ENCODE peak calls at places on chromosomes 3 and 15, in eight cellular contexts. One of them, this sample, is unnamed.

GRCh38 chr15:57198654-57199241 is 177.6 kb upstream of the CGNL1 start:
- DNase-seq in endodermal cell: peak; percentile 76
- DNase-seq in RWPE2: no peak
- DNase-seq in CD8-positive, alpha-beta T cell: no peak
- DNase-seq in psoas muscle: no peak
- DNase-seq in HepG2: no peak
- DNase-seq in suprapubic skin: no peak
- DNase-seq in left ventricle myocardium inferior: no peak
- DNase-seq in this sample: no peak

GRCh38 chr3:12316721-12317351 is 28.0 kb downstream of the PPARG start:
- DNase-seq in endodermal cell: no peak
- DNase-seq in RWPE2: no peak
- DNase-seq in CD8-positive, alpha-beta T cell: no peak
- DNase-seq in psoas muscle: no peak
- DNase-seq in HepG2: peak; percentile 73
- DNase-seq in suprapubic skin: no peak
- DNase-seq in left ventricle myocardium inferior: no peak
- DNase-seq in this sample: no peak

GRCh38 chr3:149603126-149604074 is 54.4 kb downstream of the WWTR1 start:
- DNase-seq in endodermal cell: no peak
- DNase-seq in RWPE2: no peak
- DNase-seq in CD8-positive, alpha-beta T cell: no peak
- DNase-seq in psoas muscle: no peak
- DNase-seq in HepG2: no peak
- DNase-seq in suprapubic skin: no peak
- DNase-seq in left ventricle myocardium inferior: no peak
- DNase-seq in this sample: no peak

GRCh38 chr3:47024932-47025331 is 45.5 kb downstream of the NBEAL2 start:
- DNase-seq in endodermal cell: peak; percentile 73
- DNase-seq in RWPE2: no peak
- DNase-seq in CD8-positive, alpha-beta T cell: no peak
- DNase-seq in psoas muscle: no peak
- DNase-seq in HepG2: no peak
- DNase-seq in suprapubic skin: no peak
- DNase-seq in left ventricle myocardium inferior: no peak
- DNase-seq in this sample: no peak

GRCh38 chr3:134008630-134009156 is 21.0 kb downstream of the SLCO2A1 start:
- DNase-seq in endodermal cell: no peak
- DNase-seq in RWPE2: peak; percentile 89
- DNase-seq in CD8-positive, alpha-beta T cell: no peak
- DNase-seq in psoas muscle: no peak
- DNase-seq in HepG2: no peak
- DNase-seq in suprapubic skin: no peak
- DNase-seq in left ventricle myocardium inferior: no peak
- DNase-seq in this sample: no peak

GRCh38 chr3:47871389-47871788 is 68.5 kb downstream of the DHX30 start:
- DNase-seq in endodermal cell: no peak
- DNase-seq in RWPE2: no peak
- DNase-seq in CD8-positive, alpha-beta T cell: no peak
- DNase-seq in psoas muscle: no peak
- DNase-seq in HepG2: no peak
- DNase-seq in suprapubic skin: no peak
- DNase-seq in left ventricle myocardium inferior: no peak
- DNase-seq in this sample: no peak

GRCh38 chr3:36362973-36363372 is 17.3 kb upstream of the STAC start:
- DNase-seq in endodermal cell: peak; percentile 79
- DNase-seq in RWPE2: peak; percentile 53
- DNase-seq in CD8-positive, alpha-beta T cell: no peak
- DNase-seq in psoas muscle: no peak
- DNase-seq in HepG2: peak; percentile 70
- DNase-seq in suprapubic skin: no peak
- DNase-seq in left ventricle myocardium inferior: no peak
- DNase-seq in this sample: no peak

GRCh38 chr3:23942546-23942945 is 2.5 kb upstream of the NR1D2 start:
- DNase-seq in endodermal cell: no peak
- DNase-seq in RWPE2: no peak
- DNase-seq in CD8-positive, alpha-beta T cell: no peak
- DNase-seq in psoas muscle: no peak
- DNase-seq in HepG2: no peak
- DNase-seq in suprapubic skin: no peak
- DNase-seq in left ventricle myocardium inferior: no peak
- DNase-seq in this sample: no peak

GRCh38 chr15:64193971-64194370 is 31.1 kb upstream of the PPIB start:
- DNase-seq in endodermal cell: peak; percentile 51
- DNase-seq in RWPE2: no peak
- DNase-seq in CD8-positive, alpha-beta T cell: no peak
- DNase-seq in psoas muscle: no peak
- DNase-seq in HepG2: no peak
- DNase-seq in suprapubic skin: no peak
- DNase-seq in left ventricle myocardium inferior: no peak
- DNase-seq in this sample: no peak

GRCh38 chr15:63818628-63819027 is 15.1 kb downstream of the HERC1 start:
- DNase-seq in endodermal cell: no peak
- DNase-seq in RWPE2: no peak
- DNase-seq in CD8-positive, alpha-beta T cell: no peak
- DNase-seq in psoas muscle: no peak
- DNase-seq in HepG2: no peak
- DNase-seq in suprapubic skin: no peak
- DNase-seq in left ventricle myocardium inferior: no peak
- DNase-seq in this sample: no peak

GRCh38 chr3:188378786-188379185 is 224.8 kb downstream of the LPP start:
- DNase-seq in endodermal cell: no peak
- DNase-seq in RWPE2: no peak
- DNase-seq in CD8-positive, alpha-beta T cell: no peak
- DNase-seq in psoas muscle: no peak
- DNase-seq in HepG2: no peak
- DNase-seq in suprapubic skin: no peak
- DNase-seq in left ventricle myocardium inferior: no peak
- DNase-seq in this sample: no peak

GRCh38 chr15:72183781-72184164 is 13.8 kb downstream of the GRAMD2A start:
- DNase-seq in endodermal cell: no peak
- DNase-seq in RWPE2: peak; percentile 54
- DNase-seq in CD8-positive, alpha-beta T cell: no peak
- DNase-seq in psoas muscle: no peak
- DNase-seq in HepG2: no peak
- DNase-seq in suprapubic skin: peak; percentile 59
- DNase-seq in left ventricle myocardium inferior: no peak
- DNase-seq in this sample: no peak
- H3K4me3 ChIP-seq in endodermal cell: peak overlapping the region; percentile 61
- H3K4me3 ChIP-seq in RWPE2: no peak overlapping the region
- H3K4me3 ChIP-seq in CD8-positive, alpha-beta T cell: no peak overlapping the region
- H3K4me3 ChIP-seq in psoas muscle: peak overlapping the region; percentile 59
- H3K4me3 ChIP-seq in HepG2: peak overlapping the region; percentile 35
- H3K4me3 ChIP-seq in suprapubic skin: peak overlapping the region; percentile 37
- H3K4me3 ChIP-seq in left ventricle myocardium inferior: peak overlapping the region; percentile 59
- H3K4me3 ChIP-seq in this sample: no peak overlapping the region

DNA sequence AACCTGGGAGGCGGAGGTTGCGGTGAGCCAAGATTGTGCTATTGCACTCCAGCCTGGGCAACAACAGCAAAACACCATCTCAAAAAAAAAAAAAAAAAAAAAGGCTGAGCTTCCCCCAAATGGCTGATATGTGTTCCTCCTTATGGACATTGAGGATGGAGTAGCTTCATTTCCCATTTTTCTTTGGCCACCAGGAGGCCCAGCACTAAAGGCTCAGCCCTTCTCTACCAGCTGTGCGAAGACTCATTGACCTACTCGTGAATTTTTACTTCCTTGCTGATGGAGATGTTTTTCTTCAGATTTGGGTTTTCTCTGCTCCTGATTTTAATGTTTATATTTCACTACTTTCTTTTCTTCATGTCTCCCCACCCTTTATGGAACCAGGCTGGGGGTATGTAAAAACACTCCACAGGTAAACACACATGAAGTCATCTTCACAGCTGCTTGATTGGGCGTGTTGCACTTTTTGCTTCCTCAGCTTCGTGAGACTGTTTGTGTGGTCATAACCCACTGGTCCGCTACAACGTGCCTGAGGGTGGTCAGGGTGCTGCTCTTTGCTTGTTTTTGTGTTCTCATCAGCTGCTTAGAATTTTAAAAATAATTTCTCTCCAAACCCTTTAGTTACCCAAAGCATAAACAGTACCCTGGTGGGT is 13.5 kb downstream of the SEMA4B start:
- DNase-seq in endodermal cell: peak; percentile 60
- DNase-seq in RWPE2: no peak
- DNase-seq in CD8-positive, alpha-beta T cell: no peak
- DNase-seq in psoas muscle: no peak
- DNase-seq in HepG2: no peak
- DNase-seq in suprapubic skin: no peak
- DNase-seq in left ventricle myocardium inferior: no peak
- DNase-seq in this sample: no peak
- TF ChIP-seq CTCF in endodermal cell: peak; percentile 67
- TF ChIP-seq CTCF in RWPE2: peak; percentile 63
- TF ChIP-seq CTCF in CD8-positive, alpha-beta T cell: no peak
- TF ChIP-seq CTCF in psoas muscle: no peak
- TF ChIP-seq CTCF in HepG2: peak; percentile 27
- TF ChIP-seq CTCF in suprapubic skin: no peak
- TF ChIP-seq CTCF in left ventricle myocardium inferior: peak; percentile 37
- TF ChIP-seq CTCF in this sample: no peak

GRCh38 chr3:88283242-88283592 is 133.5 kb downstream of the C3orf38 start:
- DNase-seq in endodermal cell: no peak
- DNase-seq in RWPE2: no peak
- DNase-seq in CD8-positive, alpha-beta T cell: no peak
- DNase-seq in psoas muscle: no peak
- DNase-seq in HepG2: no peak
- DNase-seq in suprapubic skin: no peak
- DNase-seq in left ventricle myocardium inferior: no peak
- DNase-seq in this sample: no peak
- H3K4me1 ChIP-seq in endodermal cell: no peaks in the 10 kb centered on the region
- H3K4me1 ChIP-seq in RWPE2: no peaks in the 10 kb centered on the region
- H3K4me1 ChIP-seq in CD8-positive, alpha-beta T cell: no peaks in the 10 kb centered on the region
- H3K4me1 ChIP-seq in psoas muscle: no peaks in the 10 kb centered on the region
- H3K4me1 ChIP-seq in HepG2: no peaks in the 10 kb centered on the region
- H3K4me1 ChIP-seq in suprapubic skin: no peaks in the 10 kb centered on the region
- H3K4me1 ChIP-seq in left ventricle myocardium inferior: no peaks in the 10 kb centered on the region
- H3K4me1 ChIP-seq in this sample: no peaks in the 10 kb centered on the region

GRCh38 chr3:138950006-138950644 is 3.1 kb downstream of the FOXL2NB start:
- DNase-seq in endodermal cell: peak; percentile 82
- DNase-seq in RWPE2: no peak
- DNase-seq in CD8-positive, alpha-beta T cell: no peak
- DNase-seq in psoas muscle: no peak
- DNase-seq in HepG2: no peak
- DNase-seq in suprapubic skin: peak; percentile 73
- DNase-seq in left ventricle myocardium inferior: no peak
- DNase-seq in this sample: no peak

GRCh38 chr3:138948371-138949001 is 1.5 kb downstream of the FOXL2NB start:
- DNase-seq in endodermal cell: peak; percentile 63
- DNase-seq in RWPE2: no peak
- DNase-seq in CD8-positive, alpha-beta T cell: no peak
- DNase-seq in psoas muscle: no peak
- DNase-seq in HepG2: no peak
- DNase-seq in suprapubic skin: peak; percentile 31
- DNase-seq in left ventricle myocardium inferior: no peak
- DNase-seq in this sample: no peak

GRCh38 chr3:138950701-138951100 is 3.7 kb downstream of the FOXL2NB start:
- DNase-seq in endodermal cell: peak; percentile 35
- DNase-seq in RWPE2: no peak
- DNase-seq in CD8-positive, alpha-beta T cell: no peak
- DNase-seq in psoas muscle: no peak
- DNase-seq in HepG2: no peak
- DNase-seq in suprapubic skin: peak; percentile 54
- DNase-seq in left ventricle myocardium inferior: no peak
- DNase-seq in this sample: no peak

GRCh38 chr3:138949002-138949418 is 2.0 kb downstream of the FOXL2NB start:
- DNase-seq in endodermal cell: peak; percentile 85
- DNase-seq in RWPE2: no peak
- DNase-seq in CD8-positive, alpha-beta T cell: no peak
- DNase-seq in psoas muscle: no peak
- DNase-seq in HepG2: no peak
- DNase-seq in suprapubic skin: peak; percentile 47
- DNase-seq in left ventricle myocardium inferior: no peak
- DNase-seq in this sample: no peak

DNA sequence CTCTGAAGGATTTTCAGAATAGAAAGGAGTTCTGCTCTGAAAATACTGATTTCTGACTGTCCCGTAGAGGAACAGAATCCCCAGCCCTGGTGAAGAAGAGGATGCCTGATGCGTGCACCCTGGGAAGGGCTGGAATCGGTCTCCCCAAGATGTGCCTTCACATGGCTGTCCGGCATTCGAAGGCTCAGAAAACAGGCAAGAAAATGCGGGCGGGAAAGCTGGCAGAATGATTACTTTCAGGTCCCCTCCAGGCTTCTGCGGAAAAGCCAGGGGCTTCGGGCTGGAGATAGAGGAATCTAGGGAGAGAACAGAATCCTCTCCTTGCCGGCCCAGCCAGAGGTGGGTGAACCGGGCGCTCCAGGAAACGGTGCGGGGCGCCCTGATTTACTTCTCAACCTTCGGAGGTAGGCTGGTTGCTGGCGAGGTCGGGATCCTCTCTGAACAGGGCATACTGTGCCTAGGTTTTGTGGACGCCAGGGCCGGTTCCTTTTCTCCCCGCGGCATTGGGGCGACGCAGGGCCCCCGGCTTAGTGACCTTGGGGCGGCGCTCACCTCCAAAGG is 2.5 kb downstream of the FOXL2NB start:
- DNase-seq in endodermal cell: peak; percentile 74
- DNase-seq in RWPE2: no peak
- DNase-seq in CD8-positive, alpha-beta T cell: no peak
- DNase-seq in psoas muscle: no peak
- DNase-seq in HepG2: no peak
- DNase-seq in suprapubic skin: peak; percentile 73
- DNase-seq in left ventricle myocardium inferior: no peak
- DNase-seq in this sample: no peak
- H3K4me3 ChIP-seq in endodermal cell: peak overlapping the region; percentile 62
- H3K4me3 ChIP-seq in RWPE2: no peak overlapping the region
- H3K4me3 ChIP-seq in CD8-positive, alpha-beta T cell: peak overlapping the region; percentile 33
- H3K4me3 ChIP-seq in psoas muscle: peak overlapping the region; percentile 62
- H3K4me3 ChIP-seq in HepG2: peak overlapping the region; percentile 41
- H3K4me3 ChIP-seq in suprapubic skin: peak overlapping the region; percentile 36
- H3K4me3 ChIP-seq in left ventricle myocardium inferior: peak overlapping the region; percentile 61
- H3K4me3 ChIP-seq in this sample: peak overlapping the region; percentile 13

DNA sequence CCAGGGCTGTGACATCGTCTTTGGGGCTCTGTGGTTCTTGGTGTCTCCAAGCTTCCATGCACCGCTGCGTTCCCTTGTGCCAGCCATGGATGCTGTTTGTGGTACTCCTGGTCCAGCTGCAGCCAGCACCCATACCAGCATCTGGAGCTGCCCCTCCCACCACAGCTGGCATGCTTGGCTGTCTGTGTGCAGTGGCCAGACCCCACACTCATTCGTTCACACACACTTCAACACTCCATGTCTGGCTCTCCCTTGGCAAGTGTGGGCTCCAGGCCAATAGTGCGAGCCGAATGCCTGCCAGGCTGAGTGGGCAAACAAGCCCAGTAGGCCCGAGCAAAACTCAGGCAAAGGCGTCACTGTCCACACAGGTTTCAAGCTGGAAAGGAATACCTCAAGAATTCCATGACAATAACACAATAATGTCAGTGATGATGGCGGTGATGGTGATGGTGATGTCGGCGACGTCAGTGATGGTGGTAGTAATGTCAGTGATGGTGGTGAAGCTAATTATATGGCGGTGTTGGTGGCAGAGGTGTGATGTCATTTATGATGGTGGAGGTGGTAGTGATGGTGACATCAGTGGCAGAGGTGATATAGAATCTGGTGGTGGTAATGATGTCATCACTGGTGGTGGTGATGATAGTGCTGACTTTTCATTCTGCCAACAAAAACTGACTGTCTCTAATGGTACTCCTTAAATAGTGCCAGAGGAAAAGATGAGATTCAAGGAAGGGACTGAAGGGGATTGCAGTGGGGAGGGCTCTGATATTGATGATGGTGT is 19.3 kb downstream of the TBC1D21 start:
- DNase-seq in endodermal cell: no peak
- DNase-seq in RWPE2: peak; percentile 55
- DNase-seq in CD8-positive, alpha-beta T cell: no peak
- DNase-seq in psoas muscle: no peak
- DNase-seq in HepG2: no peak
- DNase-seq in suprapubic skin: peak; percentile 49
- DNase-seq in left ventricle myocardium inferior: no peak
- DNase-seq in this sample: no peak
- TF ChIP-seq CTCF in endodermal cell: no peak
- TF ChIP-seq CTCF in RWPE2: no peak
- TF ChIP-seq CTCF in CD8-positive, alpha-beta T cell: no peak
- TF ChIP-seq CTCF in psoas muscle: no peak
- TF ChIP-seq CTCF in HepG2: no peak
- TF ChIP-seq CTCF in suprapubic skin: no peak
- TF ChIP-seq CTCF in left ventricle myocardium inferior: no peak
- TF ChIP-seq CTCF in this sample: no peak